ENCODE peak calls at places on chromosomes 1 and 21, in seven cellular contexts. R is GM12878, C is H1, T is HepG2, Z is GM12892, U is SK-N-SH, E is K562. Q is an unnamed sample.

GRCh38 chr1:156053770-156054499 is at the start of gene UBQLN4:
- DNase-seq in R (no peak), C (no peak), T (peak), Z (peak), U (peak), E (peak), Q (peak)

GRCh38 chr1:9646037-9646436 is 5.5 kb upstream of the PIK3CD start:
- DNase-seq in R (no peak), C (no peak), T (no peak), Z (no peak), U (no peak), E (no peak), Q (no peak)

GRCh38 chr1:203769505-203770343 is 4.7 kb downstream of the LAX1 start:
- DNase-seq in R (no peak), C (no peak), T (peak), Z (no peak), U (peak), E (no peak), Q (no peak)

GRCh38 chr1:211715976-211716375 is 40.6 kb upstream of the NEK2 start:
- DNase-seq in R (no peak), C (no peak), T (no peak), Z (no peak), U (no peak), E (no peak), Q (no peak)

GRCh38 chr21:16840549-16840948 is 672.3 kb upstream of the CXADR start:
- DNase-seq in R (no peak), C (no peak), T (no peak), Z (no peak), U (no peak), E (no peak), Q (no peak)

GRCh38 chr1:13818926-13819325 is 118.9 kb downstream of the PRDM2 start:
- DNase-seq in R (no peak), C (no peak), T (no peak), Z (no peak), U (no peak), E (no peak), Q (no peak)

GRCh38 chr21:27649323-27649722 is 682.4 kb upstream of the ADAMTS5 start:
- DNase-seq in R (no peak), C (no peak), T (no peak), Z (no peak), U (no peak), E (no peak), Q (no peak)

GRCh38 chr1:94884101-94884875 is 42.6 kb downstream of the CNN3 start:
- DNase-seq in R (no peak), C (peak), T (peak), Z (no peak), U (peak), E (no peak), Q (no peak)

GRCh38 chr1:46098043-46098712 is 34.3 kb downstream of the PIK3R3 start:
- DNase-seq in R (no peak), C (no peak), T (no peak), Z (no peak), U (no peak), E (no peak), Q (no peak)

GRCh38 chr1:46099215-46099614 is 33.2 kb downstream of the PIK3R3 start:
- DNase-seq in R (no peak), C (no peak), T (no peak), Z (no peak), U (no peak), E (no peak), Q (no peak)

GRCh38 chr1:46094454-46094853 is 38.0 kb downstream of the PIK3R3 start:
- DNase-seq in R (no peak), C (no peak), T (no peak), Z (no peak), U (no peak), E (no peak), Q (no peak)

GRCh38 chr1:46096269-46097148 is 35.9 kb downstream of the PIK3R3 start:
- DNase-seq in R (no peak), C (no peak), T (no peak), Z (no peak), U (no peak), E (no peak), Q (no peak)

GRCh38 chr1:46097149-46097472 is 35.3 kb downstream of the PIK3R3 start:
- DNase-seq in R (no peak), C (no peak), T (no peak), Z (no peak), U (no peak), E (no peak), Q (no peak)
- TF ChIP-seq TAF1 in R (no peak), C (no peak), T (no peak), Z (no peak), U (no peak), E (no peak), Q (no peak)

DNA sequence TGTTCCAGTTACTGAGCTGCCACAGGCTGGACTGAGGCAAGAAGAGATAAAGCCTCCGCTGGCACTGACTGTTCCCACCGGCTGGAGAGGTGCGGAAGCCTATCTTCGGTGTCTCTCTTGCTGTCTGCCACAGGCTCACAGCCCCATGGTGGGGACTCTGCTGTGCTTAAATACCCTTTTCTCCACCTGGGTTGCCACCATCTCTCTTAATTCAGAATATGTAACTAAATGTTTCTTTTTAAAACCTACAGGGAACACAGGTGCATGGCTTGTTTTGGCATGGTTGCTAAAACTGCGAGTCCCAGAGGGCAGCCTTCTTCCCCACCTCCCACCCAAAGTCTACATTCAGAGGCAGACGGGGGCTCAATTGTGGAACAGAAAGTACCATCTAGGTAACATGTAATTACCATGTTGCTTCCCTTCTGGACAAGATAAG is 8.1 kb upstream of the LBR start:
- DNase-seq in R (no peak), C (no peak), T (no peak), Z (no peak), U (no peak), E (peak), Q (no peak)
- TF ChIP-seq TAF1 in R (no peak), C (no peak), T (no peak), Z (no peak), U (no peak), E (no peak), Q (no peak)

DNA sequence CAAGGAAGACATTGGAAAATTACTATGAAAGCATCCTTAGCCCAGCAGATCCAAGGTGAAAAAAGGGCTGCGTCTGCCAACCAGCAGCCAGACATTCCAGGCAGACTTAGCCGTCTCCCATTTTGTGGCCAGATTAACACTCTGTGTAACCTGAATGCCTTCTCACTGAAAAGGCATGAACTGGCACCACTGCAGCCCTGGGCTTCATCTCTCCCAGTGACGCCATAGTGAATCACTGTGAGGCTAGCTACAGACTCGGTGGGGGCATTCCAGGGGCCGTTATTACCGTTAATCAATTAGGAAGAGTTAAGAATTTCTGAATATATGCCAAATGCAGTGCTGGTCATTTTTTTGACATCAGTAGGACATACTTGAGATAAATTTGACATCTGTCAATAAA is 627.4 kb downstream of the LMO4 start:
- DNase-seq in R (no peak), C (no peak), T (no peak), Z (no peak), U (peak), E (no peak), Q (no peak)
- TF ChIP-seq TAF1 in R (no peak), C (no peak), T (no peak), Z (no peak), U (no peak), E (no peak), Q (no peak)

DNA sequence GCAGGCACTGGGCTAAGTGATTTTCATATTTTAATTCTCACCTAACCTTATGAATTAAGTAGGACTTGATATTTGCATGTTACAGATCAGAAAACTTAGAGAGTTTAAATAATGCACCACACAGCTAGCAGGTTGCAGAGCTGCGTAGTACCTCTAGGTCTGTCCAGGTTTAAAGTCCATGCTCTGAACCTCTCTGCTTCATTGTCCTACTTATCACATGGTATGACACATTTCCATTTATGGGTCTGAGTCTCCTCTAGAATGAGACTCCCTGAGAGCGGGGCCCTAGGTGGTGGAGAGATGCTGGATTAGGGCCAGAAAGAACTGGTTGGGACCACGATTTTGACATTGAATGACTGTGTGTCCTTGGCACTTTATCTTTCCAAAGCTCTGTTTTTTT is 102.5 kb upstream of the USP24 start:
- DNase-seq in R (no peak), C (no peak), T (peak), Z (no peak), U (no peak), E (no peak), Q (no peak)
- TF ChIP-seq TAF1 in R (no peak), C (no peak), T (no peak), Z (no peak), U (no peak), E (no peak), Q (no peak)

GRCh38 chr1:67201891-67202290 is 35.6 kb downstream of the IL23R start:
- DNase-seq in R (no peak), C (no peak), T (no peak), Z (no peak), U (no peak), E (no peak), Q (no peak)
- TF ChIP-seq TAF1 in R (no peak), C (no peak), T (no peak), Z (no peak), U (no peak), E (no peak), Q (no peak)

GRCh38 chr1:21200767-21201166 is 24.1 kb upstream of the EIF4G3 start:
- DNase-seq in R (no peak), C (no peak), T (no peak), Z (no peak), U (no peak), E (no peak), Q (no peak)
- TF ChIP-seq TAF1 in R (no peak), C (no peak), T (no peak), Z (no peak), U (no peak), E (no peak), Q (no peak)

DNA sequence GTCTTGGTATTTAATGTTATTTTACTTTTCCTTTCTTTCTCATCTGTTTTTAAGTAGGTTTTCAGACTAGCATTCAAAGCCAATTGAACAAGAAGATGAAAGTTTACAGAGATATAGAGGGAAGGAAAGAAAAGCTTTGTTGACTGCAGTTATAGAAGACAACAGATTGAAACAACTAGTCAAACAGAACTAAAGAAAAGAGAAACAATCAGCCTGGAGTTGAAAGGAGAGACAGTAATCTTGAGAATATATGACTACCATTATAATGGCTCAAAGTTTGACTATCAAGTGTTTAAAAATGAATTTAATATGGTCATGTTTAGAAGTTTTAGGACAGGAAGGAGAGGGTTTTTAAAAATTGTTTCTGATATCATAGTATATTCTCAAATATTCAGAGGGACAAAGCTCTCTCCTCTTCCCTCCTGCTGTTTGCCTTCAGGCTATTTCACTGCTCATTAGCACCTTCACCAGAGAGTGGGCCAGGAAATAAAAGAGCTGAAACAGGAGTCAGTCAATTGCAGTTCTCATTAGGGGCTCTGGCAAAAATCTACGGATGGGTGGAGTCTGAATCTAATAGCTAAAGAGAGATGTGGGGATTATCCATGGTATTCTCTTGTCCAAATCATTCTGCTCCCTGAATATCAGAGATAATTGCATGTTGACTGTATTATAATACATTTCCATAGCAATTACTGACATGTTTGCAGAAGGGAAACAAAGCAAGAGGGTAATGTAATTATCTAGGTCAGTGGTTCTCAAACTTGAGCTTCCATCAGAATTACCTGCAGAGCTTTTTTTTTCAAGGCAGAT is 577.8 kb downstream of the BRINP3 start:
- DNase-seq in R (no peak), C (no peak), T (no peak), Z (no peak), U (no peak), E (no peak), Q (no peak)
- TF ChIP-seq TAF1 in R (no peak), C (no peak), T (no peak), Z (no peak), U (no peak), E (no peak), Q (no peak)

GRCh38 chr21:44898011-44898493 is 22.6 kb downstream of the ITGB2 start:
- DNase-seq in R (no peak), C (no peak), T (no peak), Z (no peak), U (no peak), E (no peak), Q (no peak)

GRCh38 chr21:44898851-44899767 is 21.6 kb downstream of the ITGB2 start:
- DNase-seq in R (no peak), C (no peak), T (no peak), Z (no peak), U (no peak), E (no peak), Q (no peak)

GRCh38 chr21:44895859-44896258 is 22.4 kb upstream of the PTTG1IP start:
- DNase-seq in R (no peak), C (no peak), T (no peak), Z (no peak), U (no peak), E (no peak), Q (no peak)

GRCh38 chr21:44896561-44897286 is 23.2 kb upstream of the PTTG1IP start:
- DNase-seq in R (no peak), C (no peak), T (no peak), Z (no peak), U (no peak), E (no peak), Q (no peak)

DNA sequence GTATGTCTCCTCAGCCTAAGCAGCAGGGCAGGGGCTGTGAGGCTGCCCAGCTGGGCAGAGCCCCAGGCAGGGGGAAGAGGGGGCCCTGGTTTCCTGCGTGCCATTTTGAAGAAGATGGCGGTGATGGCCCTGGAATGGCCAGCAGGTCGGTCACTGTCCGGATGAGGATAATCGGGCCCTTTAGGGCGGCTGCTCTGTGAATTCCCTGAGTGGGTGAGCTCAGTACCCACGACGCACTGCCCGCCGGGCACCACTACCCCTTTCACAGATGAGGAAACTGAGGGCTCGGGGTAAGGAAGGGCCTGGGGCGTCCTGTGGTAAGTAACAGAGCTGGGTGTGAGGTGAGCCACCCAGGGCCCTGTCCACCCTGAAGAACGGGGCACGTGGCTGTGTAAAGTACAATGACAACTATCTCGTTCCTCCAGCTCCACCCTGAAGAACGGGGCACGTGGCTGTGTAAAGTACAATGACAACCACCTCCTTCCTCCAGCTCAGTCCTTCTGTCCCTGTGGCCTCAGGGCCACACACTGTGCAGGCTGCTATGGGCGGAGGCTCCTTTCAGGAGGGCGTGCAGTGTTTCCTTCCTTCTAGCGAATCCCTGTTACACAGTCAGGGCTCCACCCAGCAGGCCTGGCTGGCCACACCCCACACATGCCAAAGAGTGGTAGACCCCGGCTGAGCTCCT is 23.2 kb downstream of the ITGB2 start:
- DNase-seq in R (no peak), C (no peak), T (no peak), Z (no peak), U (no peak), E (peak), Q (no peak)
- TF ChIP-seq TAF1 in R (no peak), C (no peak), T (no peak), Z (no peak), U (no peak), E (no peak), Q (no peak)

GRCh38 chr1:220331318-220331717 is 59.1 kb upstream of the RAB3GAP2 start:
- DNase-seq in R (no peak), C (no peak), T (no peak), Z (no peak), U (no peak), E (no peak), Q (no peak)

GRCh38 chr1:220327106-220327505 is 54.9 kb upstream of the RAB3GAP2 start:
- DNase-seq in R (no peak), C (no peak), T (no peak), Z (no peak), U (no peak), E (no peak), Q (no peak)

GRCh38 chr1:220325306-220325995 is 53.2 kb upstream of the RAB3GAP2 start:
- DNase-seq in R (no peak), C (no peak), T (no peak), Z (no peak), U (no peak), E (no peak), Q (no peak)

GRCh38 chr1:220326578-220326977 is 54.3 kb upstream of the RAB3GAP2 start:
- DNase-seq in R (no peak), C (no peak), T (no peak), Z (no peak), U (no peak), E (no peak), Q (no peak)

GRCh38 chr1:220330265-220330664 is 58.0 kb upstream of the RAB3GAP2 start:
- DNase-seq in R (no peak), C (no peak), T (no peak), Z (no peak), U (no peak), E (no peak), Q (no peak)
- TF ChIP-seq TAF1 in R (no peak), C (no peak), T (no peak), Z (no peak), U (no peak), E (no peak), Q (no peak)

GRCh38 chr1:201147396-201148015 is 6.8 kb downstream of the TMEM9 start:
- DNase-seq in R (no peak), C (no peak), T (no peak), Z (no peak), U (no peak), E (no peak), Q (no peak)
- TF ChIP-seq TAF1 in R (no peak), C (no peak), T (no peak), Z (no peak), U (no peak), E (no peak), Q (no peak)